ENCODE peak calls at places on chromosomes 7 and 10, in eight cellular contexts. T, R, F, V, I, M, A and U are unnamed samples.

GRCh38 chr10:123241391-123242141 is 87.4 kb downstream of the BUB3 start:
- DNase-seq in T (no peak), R (no peak), F (no peak), V (peak; percentile 35), I (peak; percentile 19), M (no peak), A (no peak), U (no peak)

GRCh38 chr10:127736915-127737562 is at the start of gene FOXI2:
- DNase-seq in T (no peak), R (no peak), F (peak; percentile 28), V (no peak), I (no peak), M (no peak), A (no peak), U (no peak)

GRCh38 chr10:118042827-118043242 is 3.9 kb downstream of the RAB11FIP2 start:
- DNase-seq in T (no peak), R (peak; percentile 31), F (no peak), V (no peak), I (no peak), M (no peak), A (no peak), U (no peak)

GRCh38 chr10:119455609-119456434 is 86.7 kb downstream of the RGS10 start:
- DNase-seq in T (no peak), R (no peak), F (no peak), V (no peak), I (no peak), M (no peak), A (no peak), U (no peak)

GRCh38 chr7:130356760-130357611 is 12.4 kb downstream of the CPA5 start:
- DNase-seq in T (peak; percentile 60), R (peak; percentile 90), F (no peak), V (no peak), I (no peak), M (peak; percentile 74), A (peak; percentile 43), U (peak; percentile 87)

GRCh38 chr10:48363617-48364355 is 57.3 kb downstream of the MAPK8 start:
- DNase-seq in T (peak; percentile 32), R (peak; percentile 87), F (peak; percentile 22), V (no peak), I (no peak), M (peak; percentile 29), A (no peak), U (peak; percentile 51)

GRCh38 chr7:13604178-13604577 is 385.3 kb downstream of the ETV1 start:
- DNase-seq in T (no peak), R (no peak), F (no peak), V (no peak), I (no peak), M (no peak), A (no peak), U (peak; percentile 9)

GRCh38 chr10:49397036-49397999 is 1.4 kb upstream of the DRGX start:
- DNase-seq in T (no peak), R (no peak), F (peak; percentile 69), V (no peak), I (no peak), M (no peak), A (no peak), U (no peak)

GRCh38 chr7:49638166-49638565 is 135.3 kb upstream of the VWC2 start:
- DNase-seq in T (no peak), R (no peak), F (no peak), V (no peak), I (no peak), M (no peak), A (no peak), U (no peak)

GRCh38 chr7:70588610-70589009 is 543.3 kb upstream of the GALNT17 start:
- DNase-seq in T (no peak), R (no peak), F (no peak), V (no peak), I (no peak), M (no peak), A (no peak), U (no peak)

GRCh38 chr7:133310232-133310852 is 57.5 kb downstream of the EXOC4 start:
- DNase-seq in T (no peak), R (peak; percentile 58), F (no peak), V (no peak), I (no peak), M (peak; percentile 3), A (no peak), U (no peak)

GRCh38 chr10:17464545-17464944 is 10.2 kb upstream of the ST8SIA6 start:
- DNase-seq in T (no peak), R (no peak), F (no peak), V (no peak), I (no peak), M (no peak), A (no peak), U (no peak)

GRCh38 chr10:106795619-106796018 is 368.9 kb downstream of the SORCS1 start:
- DNase-seq in T (no peak), R (peak; percentile 10), F (peak; percentile 43), V (no peak), I (no peak), M (no peak), A (peak; percentile 4), U (peak; percentile 17)

GRCh38 chr7:149615690-149616270 is 118.2 kb upstream of the ZNF746 start:
- DNase-seq in T (no peak), R (no peak), F (no peak), V (no peak), I (no peak), M (no peak), A (no peak), U (no peak)

GRCh38 chr7:74584160-74584954 is 73.2 kb upstream of the GTF2I start:
- DNase-seq in T (no peak), R (no peak), F (no peak), V (no peak), I (no peak), M (no peak), A (no peak), U (no peak)

GRCh38 chr7:108002726-108003590 is at the start of gene LAMB1:
- DNase-seq in T (peak; percentile 33), R (peak; percentile 91), F (peak; percentile 78), V (no peak), I (no peak), M (no peak), A (no peak), U (peak; percentile 70)

GRCh38 chr10:5599613-5600520 is 66.5 kb downstream of the ASB13 start:
- DNase-seq in T (no peak), R (no peak), F (no peak), V (no peak), I (no peak), M (no peak), A (no peak), U (no peak)

GRCh38 chr10:96017227-96017687 is 26.1 kb upstream of the CCNJ start:
- DNase-seq in T (peak; percentile 25), R (peak; percentile 70), F (peak; percentile 56), V (no peak), I (no peak), M (peak; percentile 6), A (no peak), U (peak; percentile 34)

GRCh38 chr10:78556-78955 is 29.5 kb upstream of the TUBB8 start:
- DNase-seq in T (no peak), R (no peak), F (no peak), V (no peak), I (no peak), M (no peak), A (no peak), U (no peak)

GRCh38 chr10:101629781-101630419 is 41.8 kb downstream of the DPCD start:
- DNase-seq in T (no peak), R (no peak), F (no peak), V (no peak), I (no peak), M (no peak), A (peak; percentile 33), U (no peak)

GRCh38 chr10:61336831-61337230 is 116.3 kb downstream of the TMEM26 start:
- DNase-seq in T (no peak), R (no peak), F (no peak), V (no peak), I (no peak), M (no peak), A (no peak), U (peak; percentile 62)

GRCh38 chr7:50739744-50740455 is 42.8 kb downstream of the GRB10 start:
- DNase-seq in T (no peak), R (no peak), F (no peak), V (peak; percentile 44), I (peak; percentile 19), M (no peak), A (no peak), U (peak; percentile 41)

GRCh38 chr10:59536151-59536550 is 173.5 kb downstream of the SLC16A9 start:
- DNase-seq in T (no peak), R (peak; percentile 91), F (no peak), V (no peak), I (no peak), M (peak; percentile 53), A (no peak), U (peak; percentile 82)